ENCODE peak calls at places on chromosomes 6 and 20, in five cellular contexts. J is right lobe of liver, C is astrocyte of the spinal cord, R is anterior cingulate cortex, T is left kidney. M is an unnamed sample.

GRCh38 chr6:88380618-88381288 is 214.6 kb upstream of the CNR1 start:
- DNase-seq in C (no peak), J (no peak), T (no peak), R (peak; percentile 5), M (no peak)

GRCh38 chr20:36941403-36941835 is 10.1 kb downstream of the SAMHD1 start:
- DNase-seq in C (no peak), R (no peak), T (no peak), J (no peak), M (no peak)

GRCh38 chr20:62925420-62926228 is 681 bp downstream of the DIDO1 start:
- DNase-seq in T (peak; percentile 52), J (peak; percentile 66), C (peak; percentile 20), R (peak; percentile 39), M (no peak)

GRCh38 chr6:16592550-16592892 is 168.7 kb downstream of the ATXN1 start:
- DNase-seq in C (no peak), J (no peak), T (no peak), R (no peak), M (no peak)

GRCh38 chr20:36036688-36037087 is 68.3 kb downstream of the CNBD2 start:
- DNase-seq in T (no peak), J (no peak), C (no peak), R (no peak), M (no peak)

GRCh38 chr6:52929321-52930164 is 20.0 kb upstream of the GSTA3 start:
- DNase-seq in R (no peak), T (no peak), C (peak; percentile 84), J (peak; percentile 77), M (no peak)

GRCh38 chr6:137115653-137116052 is 57.8 kb downstream of the IL22RA2 start:
- DNase-seq in R (no peak), T (no peak), J (no peak), C (no peak), M (no peak)

GRCh38 chr6:44431118-44431725 is 43.7 kb downstream of the CDC5L start:
- DNase-seq in R (peak; percentile 29), J (no peak), C (peak; percentile 74), T (peak; percentile 79), M (no peak)

GRCh38 chr20:32636821-32637220 is 36.9 kb downstream of the C20orf203 start:
- DNase-seq in R (no peak), J (no peak), T (no peak), C (no peak), M (no peak)

GRCh38 chr6:130482645-130483390 is 117.0 kb downstream of the TMEM200A start:
- DNase-seq in C (peak; percentile 71), R (no peak), J (no peak), T (no peak), M (no peak)

GRCh38 chr6:35059606-35060355 is 81.4 kb downstream of the TCP11 start:
- DNase-seq in C (no peak), J (no peak), T (peak; percentile 61), R (no peak), M (no peak)

GRCh38 chr6:118617350-118617957 is 33.9 kb downstream of the CEP85L start:
- DNase-seq in T (peak; percentile 90), C (no peak), R (no peak), J (no peak), M (no peak)

GRCh38 chr6:157498817-157499216 is 117.8 kb downstream of the ZDHHC14 start:
- DNase-seq in T (no peak), J (no peak), R (no peak), C (no peak), M (no peak)

GRCh38 chr20:8631271-8631670 is 437.6 kb upstream of the PLCB4 start:
- DNase-seq in R (no peak), T (no peak), C (peak; percentile 59), J (no peak), M (no peak)

GRCh38 chr20:57896017-57896416 is 186.2 kb upstream of the PMEPA1 start:
- DNase-seq in C (no peak), J (no peak), T (no peak), R (no peak), M (no peak)

GRCh38 chr20:14992071-14992654 is 654.8 kb upstream of the FLRT3 start:
- DNase-seq in R (no peak), J (no peak), C (peak; percentile 9), T (no peak), M (no peak)

GRCh38 chr6:142824491-142824890 is 120.5 kb downstream of the HIVEP2 start:
- DNase-seq in T (peak; percentile 36), R (no peak), J (no peak), C (no peak), M (no peak)

GRCh38 chr6:109393882-109394281 is 11.6 kb upstream of the CD164 start:
- DNase-seq in C (no peak), T (no peak), J (no peak), R (no peak), M (no peak)

GRCh38 chr6:73652637-73653570 is 888 bp downstream of the SLC17A5 start:
- DNase-seq in C (peak; percentile 54), T (peak; percentile 82), J (peak; percentile 79), R (peak; percentile 63), M (peak; percentile 49)

GRCh38 chr6:30990422-30991086 is 7.0 kb downstream of the MUC21 start:
- DNase-seq in R (no peak), C (no peak), J (no peak), T (peak; percentile 27), M (no peak)

M was measured in pancreas.